ENCODE peak calls at places on chromosome 9, in four cellular contexts. U is K562, R is WTC11, V is HepG2. Y is an unnamed sample.

GRCh38 chr9:92292338-92293074 is 991 bp downstream of the IARS1 start:
- DNase-seq in V (peak), R (no peak), U (no peak), Y (no peak)

GRCh38 chr9:137755261-137755927 is 122.2 kb upstream of the CACNA1B start:
- DNase-seq in V (no peak), R (no peak), U (no peak), Y (no peak)

GRCh38 chr9:137250329-137251193 is 525 bp upstream of the STPG3 start:
- DNase-seq in U (no peak), R (no peak), V (no peak), Y (no peak)

GRCh38 chr9:90722116-90722515 is 79.5 kb upstream of the DIRAS2 start:
- DNase-seq in R (no peak), V (no peak), U (no peak), Y (no peak)

GRCh38 chr9:72022846-72023245 is 37.6 kb downstream of the C9orf57 start:
- DNase-seq in U (no peak), R (no peak), V (no peak), Y (no peak)

GRCh38 chr9:8224381-8224791 is 424.8 kb upstream of the DMAC1 start:
- DNase-seq in V (no peak), U (no peak), R (no peak), Y (no peak)

GRCh38 chr9:34179528-34180138 is 790 bp downstream of the UBAP1 start:
- DNase-seq in V (no peak), U (no peak), R (no peak), Y (no peak)

GRCh38 chr9:91197232-91198181 is 164.2 kb downstream of the AUH start:
- DNase-seq in U (peak), V (peak), R (no peak), Y (no peak)

GRCh38 chr9:16496908-16497307 is 373.6 kb downstream of the BNC2 start:
- DNase-seq in V (no peak), U (no peak), R (no peak), Y (no peak)

GRCh38 chr9:18596920-18597319 is 123.0 kb downstream of the ADAMTSL1 start:
- DNase-seq in U (no peak), R (no peak), V (no peak), Y (no peak)

GRCh38 chr9:130835441-130836298 is 616 bp downstream of the ABL1 start:
- DNase-seq in U (peak), R (peak), V (no peak), Y (peak)

GRCh38 chr9:101731429-101731828 is 7.0 kb downstream of the GRIN3A start:
- DNase-seq in U (no peak), V (no peak), R (no peak), Y (no peak)

GRCh38 chr9:78505546-78505945 is 208.6 kb downstream of the PSAT1 start:
- DNase-seq in V (no peak), U (no peak), R (no peak), Y (no peak)

GRCh38 chr9:118510711-118511110 is 806.5 kb downstream of the TLR4 start:
- DNase-seq in V (no peak), U (no peak), R (no peak), Y (no peak)

GRCh38 chr9:113798062-113799030 is 77.8 kb upstream of the ZNF618 start:
- DNase-seq in R (no peak), V (no peak), U (no peak), Y (no peak)

GRCh38 chr9:94270009-94270408 is 10.9 kb downstream of the ZNF169 start:
- DNase-seq in V (peak), U (no peak), R (no peak), Y (no peak)
- TF ChIP-seq ELF4 in V (no peak), U (no peak), R (no peak), Y (no peak)

GRCh38 chr9:6616976-6617375 is 28.6 kb downstream of the GLDC start:
- DNase-seq in U (no peak), V (no peak), R (no peak), Y (no peak)
- TF ChIP-seq ELF4 in U (no peak), V (no peak), R (no peak), Y (no peak)

GRCh38 chr9:107239474-107239873 is 43.6 kb upstream of the RAD23B start:
- DNase-seq in U (no peak), V (peak), R (no peak), Y (no peak)

GRCh38 chr9:107235765-107236442 is 47.2 kb upstream of the RAD23B start:
- DNase-seq in U (no peak), V (no peak), R (no peak), Y (no peak)

GRCh38 chr9:107242073-107243063 is 40.7 kb upstream of the RAD23B start:
- DNase-seq in U (no peak), R (no peak), V (no peak), Y (no peak)

GRCh38 chr9:107240260-107240659 is 42.8 kb upstream of the RAD23B start:
- DNase-seq in V (no peak), U (no peak), R (no peak), Y (no peak)

GRCh38 chr9:107237873-107238272 is 45.2 kb upstream of the RAD23B start:
- DNase-seq in R (no peak), V (no peak), U (no peak), Y (no peak)
- TF ChIP-seq ELF4 in R (no peak), V (no peak), U (no peak), Y (no peak)

GRCh38 chr9:94700445-94700844 is 26.1 kb upstream of the AOPEP start:
- DNase-seq in V (no peak), U (no peak), R (no peak), Y (no peak)
- TF ChIP-seq ELF4 in V (no peak), U (no peak), R (no peak), Y (no peak)

GRCh38 chr9:95409650-95410426 is 92.3 kb upstream of the FANCC start:
- DNase-seq in V (peak), U (no peak), R (no peak), Y (no peak)
- TF ChIP-seq ELF4 in V (no peak), U (no peak), R (no peak), Y (no peak)

GRCh38 chr9:105646879-105647594 is 15.2 kb upstream of the TAL2 start:
- DNase-seq in R (no peak), U (peak), V (no peak), Y (no peak)
- TF ChIP-seq ELF4 in R (no peak), U (no peak), V (no peak), Y (no peak)

DNA sequence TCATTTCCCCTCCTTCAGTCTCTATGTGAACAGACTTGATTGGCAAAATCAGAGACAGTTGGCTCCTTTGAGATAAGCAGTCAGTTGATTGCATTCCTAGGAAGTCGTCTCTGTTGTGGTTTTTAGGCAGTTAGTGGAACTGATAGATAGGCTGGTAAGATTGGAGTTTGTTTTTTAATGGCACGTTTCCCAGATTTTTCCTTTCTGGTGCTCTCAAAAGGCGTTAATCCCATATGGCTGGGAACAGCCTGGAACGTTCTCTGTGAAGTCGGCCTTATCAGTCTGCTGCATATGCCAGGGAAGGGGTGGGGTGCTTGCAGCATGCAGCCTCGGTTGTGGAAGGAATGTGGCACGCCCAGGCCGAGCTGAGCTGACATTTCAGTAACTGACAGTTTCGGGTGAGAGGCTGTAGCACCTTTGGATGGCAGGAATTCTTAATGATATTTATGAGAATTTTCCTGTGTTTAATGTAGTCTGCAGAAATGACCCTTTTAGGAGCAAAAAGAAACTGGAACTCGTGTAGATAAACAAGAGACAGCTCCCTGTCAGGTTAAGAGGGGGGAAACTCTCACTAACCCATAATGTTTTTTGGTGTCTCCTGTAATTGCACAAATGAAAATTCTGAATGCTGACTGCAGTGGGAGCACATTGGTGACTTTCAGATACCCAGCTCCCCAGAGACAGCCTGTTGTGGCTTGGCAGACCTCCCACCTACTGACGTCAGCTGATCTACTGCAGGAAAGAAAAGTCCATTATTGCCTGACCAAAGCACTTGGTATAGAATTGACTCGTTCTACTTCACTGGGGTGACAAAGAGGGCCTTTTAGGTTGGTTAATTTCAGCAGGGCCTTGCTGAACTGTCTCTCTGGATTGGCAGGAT is 6.3 kb downstream of the SPTAN1 start:
- DNase-seq in U (peak), V (peak), R (no peak), Y (no peak)
- TF ChIP-seq ELF4 in U (peak), V (no peak), R (no peak), Y (no peak)

GRCh38 chr9:89715318-89715858 is 110.6 kb downstream of the GADD45G start:
- DNase-seq in V (no peak), U (no peak), R (no peak), Y (no peak)
- TF ChIP-seq ELF4 in V (no peak), U (no peak), R (no peak), Y (no peak)

GRCh38 chr9:133428579-133429215 is 6.5 kb downstream of the ADAMTS13 start:
- DNase-seq in R (peak), U (peak), V (peak), Y (no peak)

GRCh38 chr9:133430244-133430643 is 8.1 kb downstream of the ADAMTS13 start:
- DNase-seq in U (no peak), V (no peak), R (no peak), Y (no peak)

GRCh38 chr9:133427658-133428348 is 5.6 kb downstream of the ADAMTS13 start:
- DNase-seq in V (peak), R (no peak), U (no peak), Y (no peak)

GRCh38 chr9:133429216-133429613 is 7.0 kb downstream of the ADAMTS13 start:
- DNase-seq in R (peak), U (no peak), V (no peak), Y (no peak)

GRCh38 chr9:133429641-133430161 is 7.5 kb downstream of the ADAMTS13 start:
- DNase-seq in U (peak), V (peak), R (peak), Y (no peak)
- TF ChIP-seq ELF4 in U (no peak), V (no peak), R (peak), Y (no peak)

GRCh38 chr9:2420488-2421056 is 201.0 kb upstream of the VLDLR start:
- DNase-seq in U (no peak), V (no peak), R (no peak), Y (no peak)
- TF ChIP-seq ELF4 in U (no peak), V (no peak), R (no peak), Y (no peak)